ENCODE peak calls at places on chromosomes 2 and 18, in four cellular contexts. X is H54, C is OCI-LY7, Q is HS-5. N is an unnamed sample.
A peak's percentile ranks its signal among the peaks of the same experiment; 100 is the strongest.

GRCh38 chr2:17815466-17816184 is 635 bp upstream of the MSGN1 start:
- DNase-seq in X (no peak), C (no peak), Q (no peak), N (no peak)

GRCh38 chr2:153196378-153197058 is 282.0 kb downstream of the RPRM start:
- DNase-seq in X (no peak), C (no peak), Q (no peak), N (no peak)

GRCh38 chr2:70029814-70030409 is 57.4 kb upstream of the PCBP1 start:
- DNase-seq in X (peak; percentile 43), C (no peak), Q (peak; percentile 15), N (no peak)

GRCh38 chr2:190468814-190469569 is 60.8 kb downstream of the MFSD6 start:
- DNase-seq in X (peak; percentile 44), C (peak; percentile 31), Q (peak; percentile 98), N (no peak)

GRCh38 chr2:3102081-3102914 is 275.3 kb downstream of the EIPR1 start:
- DNase-seq in X (no peak), C (no peak), Q (no peak), N (no peak)

GRCh38 chr18:77140439-77141109 is 8.0 kb upstream of the MBP start:
- DNase-seq in X (no peak), C (peak; percentile 17), Q (no peak), N (no peak)

GRCh38 chr2:188909036-188909435 is 65.1 kb upstream of the COL3A1 start:
- DNase-seq in X (no peak), C (no peak), Q (peak; percentile 40), N (no peak)

GRCh38 chr2:240095556-240096523 is 40.3 kb downstream of the COPS9 start:
- DNase-seq in X (no peak), C (no peak), Q (no peak), N (no peak)

GRCh38 chr2:54560146-54560881 is 104.2 kb downstream of the SPTBN1 start:
- DNase-seq in X (peak; percentile 62), C (peak; percentile 74), Q (peak; percentile 69), N (no peak)

GRCh38 chr2:47771211-47771610 is 11.7 kb upstream of the MSH6 start:
- DNase-seq in X (peak; percentile 71), C (peak; percentile 46), Q (peak; percentile 88), N (no peak)

GRCh38 chr2:45145073-45145899 is 136.0 kb upstream of the SIX2 start:
- DNase-seq in X (no peak), C (no peak), Q (no peak), N (no peak)

GRCh38 chr18:78743078-78743477 is 236.5 kb upstream of the SALL3 start:
- DNase-seq in X (no peak), C (no peak), Q (no peak), N (no peak)

N was measured in neural crest cell.